ENCODE peak calls at places on chromosomes 3 and 15, in nine cellular contexts. S is cardiac muscle cell, X is thyroid gland, Y is left lung, W is OCI-LY7, T is body of pancreas, P is lung, B is fibroblast of lung, Z is tibial nerve. G is an unnamed sample. For H3K9me3, the result is how much of the 10 kb centered on the place peaks cover.

GRCh38 chr15:84891339-84891738 is 6.9 kb downstream of the SLC28A1 start:
- DNase-seq in S (no peak), X (no peak), Y (no peak), W (no peak), T (no peak), P (no peak), B (no peak), Z (no peak), G (no peak)

GRCh38 chr3:188867691-188868090 is 304.1 kb upstream of the TPRG1 start:
- DNase-seq in S (no peak), X (no peak), Y (no peak), W (no peak), T (no peak), P (no peak), B (peak), Z (no peak), G (no peak)

GRCh38 chr3:194330160-194330559 is 21.0 kb downstream of the CPN2 start:
- DNase-seq in S (no peak), X (peak), Y (no peak), W (no peak), T (no peak), P (no peak), B (no peak), Z (no peak), G (no peak)

GRCh38 chr3:100024520-100025303 is 89.6 kb downstream of the FILIP1L start:
- DNase-seq in S (peak), X (no peak), Y (no peak), W (no peak), T (no peak), P (no peak), B (peak), Z (no peak), G (no peak)

GRCh38 chr15:89628791-89629715 is 26.2 kb downstream of the KIF7 start:
- DNase-seq in S (no peak), X (no peak), Y (no peak), W (no peak), T (no peak), P (no peak), B (no peak), Z (no peak), G (no peak)

GRCh38 chr3:192130534-192131132 is 596.7 kb downstream of the FGF12 start:
- DNase-seq in S (peak), X (peak), Y (no peak), W (peak), T (peak), P (peak), B (peak), Z (peak), G (no peak)

GRCh38 chr3:75042941-75043340 is 428.5 kb upstream of the CNTN3 start:
- DNase-seq in S (no peak), X (no peak), Y (no peak), W (no peak), T (no peak), P (no peak), B (no peak), Z (no peak), G (no peak)

GRCh38 chr3:153026026-153026425 is 136.0 kb upstream of the RAP2B start:
- DNase-seq in S (peak), X (no peak), Y (no peak), W (peak), T (no peak), P (no peak), B (peak), Z (no peak), G (no peak)

GRCh38 chr3:20846081-20846480 is 660.1 kb upstream of the SGO1 start:
- DNase-seq in S (no peak), X (no peak), Y (no peak), W (no peak), T (no peak), P (no peak), B (no peak), Z (no peak), G (no peak)

GRCh38 chr15:88651971-88652370 is 13.2 kb downstream of the ISG20 start:
- DNase-seq in S (no peak), X (no peak), Y (no peak), W (no peak), T (no peak), P (peak), B (no peak), Z (no peak), G (no peak)

GRCh38 chr3:120597445-120598049 is 1.4 kb downstream of the NDUFB4 start:
- DNase-seq in S (no peak), X (no peak), Y (no peak), W (no peak), T (no peak), P (no peak), B (no peak), Z (no peak), G (no peak)

GRCh38 chr15:65189102-65189740 is 4.1 kb upstream of the CLPX start:
- DNase-seq in S (peak), X (peak), Y (no peak), W (peak), T (no peak), P (no peak), B (peak), Z (peak), G (no peak)

GRCh38 chr3:174891524-174892203 is 32.5 kb downstream of the NAALADL2 start:
- DNase-seq in S (peak), X (peak), Y (no peak), W (no peak), T (no peak), P (peak), B (no peak), Z (no peak), G (no peak)

GRCh38 chr3:63251499-63251898 is 26.6 kb upstream of the SYNPR start:
- DNase-seq in S (no peak), X (no peak), Y (no peak), W (no peak), T (no peak), P (no peak), B (no peak), Z (no peak), G (no peak)

GRCh38 chr3:11452988-11453847 is 181.0 kb downstream of the ATG7 start:
- DNase-seq in S (peak), X (no peak), Y (no peak), W (no peak), T (no peak), P (no peak), B (peak), Z (no peak), G (no peak)

GRCh38 chr15:48963524-48964113 is at the start of gene SHC4:
- DNase-seq in S (peak), X (peak), Y (no peak), W (no peak), T (peak), P (no peak), B (peak), Z (peak), G (no peak)

GRCh38 chr3:179927191-179927590 is 109.5 kb downstream of the PEX5L start:
- DNase-seq in S (no peak), X (no peak), Y (no peak), W (no peak), T (no peak), P (no peak), B (no peak), Z (no peak), G (no peak)

GRCh38 chr3:129936757-129937156 is 37.8 kb upstream of the TRH start:
- DNase-seq in S (peak), X (peak), Y (no peak), W (no peak), T (peak), P (peak), B (peak), Z (peak), G (no peak)

GRCh38 chr15:39628131-39628482 is 47.2 kb downstream of the THBS1 start:
- DNase-seq in S (no peak), X (no peak), Y (no peak), W (no peak), T (peak), P (no peak), B (no peak), Z (no peak), G (no peak)

GRCh38 chr15:55218068-55218467 is 21.3 kb upstream of the RSL24D1 start:
- DNase-seq in S (no peak), X (no peak), Y (no peak), W (no peak), T (no peak), P (no peak), B (no peak), Z (no peak), G (no peak)

GRCh38 chr3:189950258-189950657 is 170.4 kb downstream of the P3H2 start:
- DNase-seq in S (no peak), X (no peak), Y (no peak), W (no peak), T (no peak), P (no peak), B (no peak), Z (no peak), G (no peak)

GRCh38 chr3:126316515-126316939 is 40.7 kb downstream of the KLF15 start:
- DNase-seq in S (no peak), X (no peak), Y (peak), W (no peak), T (no peak), P (no peak), B (no peak), Z (no peak), G (no peak)

GRCh38 chr3:143952569-143953069 is 19.0 kb upstream of the DIPK2A start:
- DNase-seq in S (no peak), X (no peak), Y (no peak), W (no peak), T (no peak), P (no peak), B (no peak), Z (no peak), G (no peak)

GRCh38 chr3:46986782-46987484 is 7.5 kb downstream of the NBEAL2 start:
- DNase-seq in S (no peak), X (no peak), Y (peak), W (no peak), T (no peak), P (no peak), B (no peak), Z (no peak), G (no peak)

GRCh38 chr3:195450731-195451229 is 8.0 kb upstream of the ACAP2 start:
- DNase-seq in S (peak), X (peak), Y (no peak), W (no peak), T (no peak), P (no peak), B (peak), Z (peak), G (no peak)

GRCh38 chr15:63015618-63016017 is 26.9 kb upstream of the TPM1 start:
- DNase-seq in S (peak), X (peak), Y (no peak), W (no peak), T (peak), P (no peak), B (peak), Z (peak), G (no peak)

GRCh38 chr3:40096561-40097506 is 212.7 kb upstream of the EIF1B start:
- DNase-seq in S (no peak), X (peak), Y (no peak), W (no peak), T (peak), P (no peak), B (peak), Z (no peak), G (peak)

GRCh38 chr15:75081150-75081549 is 57.8 kb downstream of the PPCDC start:
- DNase-seq in S (no peak), X (no peak), Y (no peak), W (no peak), T (no peak), P (no peak), B (no peak), Z (no peak), G (no peak)

GRCh38 chr15:87597346-87598052 is 659.0 kb downstream of the NTRK3 start:
- DNase-seq in S (peak), X (no peak), Y (no peak), W (peak), T (no peak), P (no peak), B (no peak), Z (no peak), G (no peak)

GRCh38 chr15:81229596-81229995 is 32.9 kb downstream of the IL16 start:
- DNase-seq in S (peak), X (peak), Y (peak), W (no peak), T (no peak), P (no peak), B (no peak), Z (peak), G (no peak)

GRCh38 chr3:141407043-141407442 is 38.7 kb downstream of the ZBTB38 start:
- DNase-seq in S (peak), X (peak), Y (no peak), W (no peak), T (peak), P (peak), B (peak), Z (peak), G (no peak)

GRCh38 chr15:60328852-60329443 is 68.8 kb downstream of the ANXA2 start:
- DNase-seq in S (peak), X (no peak), Y (no peak), W (peak), T (no peak), P (no peak), B (no peak), Z (peak), G (no peak)

GRCh38 chr15:75076277-75076676 is 52.9 kb downstream of the PPCDC start:
- DNase-seq in S (no peak), X (no peak), Y (no peak), W (peak), T (no peak), P (no peak), B (no peak), Z (no peak), G (no peak)

GRCh38 chr3:171829841-171830559 is 13.1 kb upstream of the TMEM212 start:
- DNase-seq in S (peak), X (peak), Y (peak), W (peak), T (peak), P (peak), B (peak), Z (peak), G (no peak)

GRCh38 chr3:13125092-13126015 is 52.1 kb upstream of the IQSEC1 start:
- DNase-seq in S (no peak), X (no peak), Y (peak), W (no peak), T (no peak), P (no peak), B (no peak), Z (no peak), G (no peak)

GRCh38 chr3:135629696-135630408 is 335.7 kb upstream of the PPP2R3A start:
- DNase-seq in S (no peak), X (no peak), Y (no peak), W (no peak), T (no peak), P (no peak), B (no peak), Z (no peak), G (no peak)
- TF ChIP-seq CTCF in S (no peak), X (no peak), Y (no peak), W (no peak), T (no peak), P (no peak), B (no peak), Z (no peak), G (no peak)

GRCh38 chr3:57827757-57828156 is 71.6 kb downstream of the SLMAP start:
- DNase-seq in S (no peak), X (no peak), Y (no peak), W (no peak), T (no peak), P (no peak), B (no peak), Z (no peak), G (no peak)

GRCh38 chr3:57838627-57839026 is 82.5 kb downstream of the SLMAP start:
- DNase-seq in S (no peak), X (no peak), Y (no peak), W (no peak), T (no peak), P (no peak), B (no peak), Z (no peak), G (no peak)

GRCh38 chr3:57833763-57834162 is 77.7 kb downstream of the SLMAP start:
- DNase-seq in S (no peak), X (no peak), Y (no peak), W (no peak), T (no peak), P (no peak), B (no peak), Z (no peak), G (no peak)

GRCh38 chr3:57837686-57838085 is 81.6 kb downstream of the SLMAP start:
- DNase-seq in S (no peak), X (no peak), Y (no peak), W (no peak), T (no peak), P (no peak), B (no peak), Z (no peak), G (no peak)

DNA sequence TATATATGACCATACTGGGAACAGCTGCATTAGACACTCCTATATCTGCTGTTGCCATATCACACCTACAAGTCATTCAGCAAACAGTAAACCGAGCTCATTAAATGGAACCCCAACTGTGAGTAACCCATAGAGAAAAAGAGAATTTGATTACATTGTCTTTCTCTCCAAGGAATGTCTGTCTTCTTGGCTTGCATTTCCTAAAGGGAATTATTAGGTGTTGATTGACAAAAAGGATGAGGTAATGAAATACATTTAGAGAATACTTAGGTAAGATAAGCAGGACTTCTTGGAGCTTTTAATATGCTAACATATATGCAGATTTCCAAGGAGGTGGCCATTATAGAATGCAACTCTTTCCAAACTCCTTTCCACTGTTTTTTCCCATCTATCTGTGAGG is 76.8 kb downstream of the SLMAP start:
- DNase-seq in S (no peak), X (no peak), Y (no peak), W (no peak), T (no peak), P (no peak), B (no peak), Z (no peak), G (no peak)
- H3K9me3 ChIP-seq in S (under half), X (under half), Y (under half), W (under half), T (under half), P (under half), B (under half), Z (under half), G (under half)

DNA sequence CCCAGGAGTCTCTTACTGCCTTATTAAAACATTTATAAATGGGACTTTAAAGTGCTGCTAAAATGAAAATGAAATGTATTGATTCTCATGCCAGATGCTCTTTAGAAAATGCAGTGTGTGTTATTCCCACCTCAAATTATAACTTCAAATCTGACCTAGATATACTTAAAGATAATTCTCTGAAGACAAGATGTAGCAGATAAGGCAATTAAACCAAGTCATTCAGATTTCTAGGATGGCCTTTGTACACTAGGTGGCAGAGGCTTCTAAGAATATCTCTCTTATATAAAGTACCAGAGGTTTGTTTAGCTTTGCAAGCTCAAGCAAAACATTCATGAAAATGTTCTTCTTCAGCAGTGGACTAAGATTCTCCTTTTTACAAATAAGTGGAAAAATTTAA is 26.9 kb upstream of the GOLGA8B start:
- DNase-seq in S (no peak), X (no peak), Y (no peak), W (peak), T (no peak), P (no peak), B (no peak), Z (no peak), G (no peak)
- TF ChIP-seq CTCF in S (peak), X (peak), Y (peak), W (peak), T (peak), P (no peak), B (peak), Z (no peak), G (no peak)

DNA sequence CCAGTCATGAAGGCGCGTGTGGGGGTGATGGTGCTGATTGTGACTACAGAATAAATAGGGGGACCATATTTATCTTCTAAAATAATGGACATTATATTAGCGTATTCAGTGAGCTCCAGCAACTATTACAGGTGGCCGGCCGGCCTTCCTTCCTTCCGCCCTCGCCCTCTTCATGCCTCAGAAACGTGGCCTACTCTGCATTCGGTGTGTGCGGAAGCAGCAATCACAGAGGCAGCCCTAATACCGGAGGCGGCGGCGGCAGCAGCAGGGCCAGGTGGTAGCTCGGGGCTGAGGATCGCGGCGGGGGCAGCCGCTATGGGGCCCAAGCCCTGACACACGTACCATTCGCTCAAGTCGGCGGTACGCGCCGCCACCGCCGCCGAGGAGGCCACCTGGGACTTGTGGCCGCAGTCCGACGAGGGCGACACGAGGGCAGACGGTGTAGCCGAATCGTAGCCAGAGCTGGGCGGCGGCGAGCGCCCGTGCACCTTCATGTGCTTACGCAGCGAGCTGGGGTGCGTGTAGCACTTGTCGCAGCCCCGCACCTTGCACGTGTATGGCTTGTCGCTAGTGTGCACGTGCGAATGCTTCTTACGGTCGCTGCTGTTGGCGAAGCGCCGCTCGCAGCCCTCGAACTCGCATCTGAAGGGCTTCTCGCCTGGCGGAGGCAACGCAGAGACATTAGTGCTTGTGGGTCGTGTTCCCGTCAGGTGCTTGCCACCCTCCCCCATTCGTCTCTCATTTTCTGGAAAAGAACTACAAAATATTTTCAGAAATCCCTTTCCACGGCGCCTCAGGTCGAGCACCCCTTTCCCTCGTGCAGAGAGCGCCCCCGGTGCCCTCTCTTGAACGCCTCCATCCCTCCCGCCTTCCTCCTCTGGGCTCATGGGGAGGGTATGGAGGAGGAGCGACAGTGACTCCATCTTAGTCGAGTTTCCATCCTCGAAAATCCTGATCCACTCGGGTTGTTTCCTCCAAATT is 15.5 kb downstream of the ZIC4 start:
- DNase-seq in S (no peak), X (no peak), Y (peak), W (no peak), T (no peak), P (no peak), B (no peak), Z (no peak), G (no peak)
- H3K9me3 ChIP-seq in S (under half), X (under half), Y (under half), W (under half), T (under half), P (under half), B (under half), Z (under half), G (under half)

DNA sequence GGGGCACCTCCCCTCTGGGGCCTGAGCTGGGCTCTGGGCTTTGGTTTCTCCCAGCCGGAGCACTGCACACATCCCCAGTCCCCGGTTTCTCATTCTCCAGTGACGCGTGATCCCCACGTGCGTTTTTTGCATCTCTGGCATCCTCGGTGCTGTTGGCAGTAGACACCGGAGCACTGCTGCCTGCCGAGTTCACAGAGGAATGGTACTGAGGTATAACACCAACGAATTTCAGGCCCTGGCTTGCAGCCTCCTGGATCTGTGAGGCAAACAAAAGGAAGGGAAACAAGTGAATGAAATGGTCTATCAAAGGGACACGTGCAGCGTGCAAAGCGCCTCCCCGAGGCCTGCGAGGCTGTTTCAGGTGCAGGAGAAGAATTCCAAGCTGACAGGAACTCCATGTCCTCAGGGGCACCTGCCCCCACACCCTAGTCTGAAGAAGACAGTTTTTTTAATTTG is 112.9 kb downstream of the OXNAD1 start:
- DNase-seq in S (no peak), X (peak), Y (no peak), W (peak), T (no peak), P (no peak), B (no peak), Z (no peak), G (no peak)
- TF ChIP-seq CTCF in S (no peak), X (no peak), Y (no peak), W (peak), T (no peak), P (no peak), B (no peak), Z (no peak), G (no peak)

GRCh38 chr15:72700076-72700475 is 14.1 kb downstream of the BBS4 start:
- DNase-seq in S (no peak), X (no peak), Y (no peak), W (no peak), T (no peak), P (no peak), B (no peak), Z (no peak), G (no peak)
- H3K9me3 ChIP-seq in S (under half), X (under half), Y (under half), W (under half), T (under half), P (under half), B (under half), Z (under half), G (under half)